ENCODE peak calls at places on chromosomes 3 and 15, in six cellular contexts. S is NB4; O is coronary artery; J is activated CD8-positive, alpha-beta T cell treated with anti-CD3 and anti-CD28 coated beads for 36 hours; A is MCF 10A; L is cardiac muscle cell. I is an unnamed sample.

GRCh38 chr3:21466491-21466890 is 284.5 kb downstream of the ZNF385D start:
- DNase-seq in L (no peak), A (no peak), S (no peak), J (no peak), O (no peak), I (no peak)

GRCh38 chr3:17011774-17012338 is 127.1 kb downstream of the PLCL2 start:
- DNase-seq in J (no peak), A (no peak), L (no peak), S (no peak), O (no peak), I (no peak)

GRCh38 chr3:180085122-180085710 is 48.5 kb upstream of the PEX5L start:
- DNase-seq in S (peak; percentile 8), L (no peak), O (no peak), J (no peak), A (peak; percentile 1), I (no peak)

GRCh38 chr3:191237045-191237882 is 38.2 kb downstream of the OSTN start:
- DNase-seq in A (no peak), L (no peak), O (no peak), S (no peak), J (no peak), I (no peak)

GRCh38 chr3:62122819-62123218 is 250.5 kb downstream of the FEZF2 start:
- DNase-seq in L (no peak), S (no peak), O (no peak), J (no peak), A (no peak), I (no peak)

GRCh38 chr3:174218011-174218410 is 641.1 kb upstream of the NAALADL2 start:
- DNase-seq in S (no peak), A (no peak), L (no peak), O (no peak), J (no peak), I (no peak)

GRCh38 chr3:61360297-61360696 is 109.0 kb upstream of the FHIT start:
- DNase-seq in L (no peak), A (no peak), O (no peak), S (no peak), J (no peak), I (no peak)

GRCh38 chr15:33226559-33227181 is 32.2 kb upstream of the FMN1 start:
- DNase-seq in L (peak; percentile 27), J (peak; percentile 44), S (peak; percentile 72), O (no peak), A (peak; percentile 65), I (no peak)

GRCh38 chr15:33506781-33507180 is 196.0 kb downstream of the RYR3 start:
- DNase-seq in A (no peak), L (no peak), S (no peak), J (no peak), O (no peak), I (no peak)

GRCh38 chr3:101803152-101803782 is 24.3 kb downstream of the NXPE3 start:
- DNase-seq in L (peak; percentile 87), O (no peak), A (peak; percentile 87), S (peak; percentile 74), J (peak; percentile 68), I (no peak)

GRCh38 chr3:49359623-49360022 is 1.5 kb upstream of the GPX1 start:
- DNase-seq in L (no peak), A (peak; percentile 32), J (no peak), O (no peak), S (peak; percentile 34), I (no peak)

GRCh38 chr3:115286529-115287197 is 139.6 kb upstream of the ZBTB20 start:
- DNase-seq in J (no peak), A (no peak), S (no peak), L (no peak), O (no peak), I (no peak)

GRCh38 chr3:50381315-50381714 is 22.0 kb upstream of the TMEM115 start:
- DNase-seq in L (no peak), J (no peak), O (no peak), A (no peak), S (no peak), I (no peak)

GRCh38 chr15:29268706-29269484 is 727 bp downstream of the NSMCE3 start:
- DNase-seq in L (peak; percentile 33), O (no peak), J (peak; percentile 74), S (peak; percentile 52), A (peak; percentile 20), I (no peak)

GRCh38 chr15:76678766-76679165 is 226.4 kb downstream of the SCAPER start:
- DNase-seq in J (no peak), A (no peak), L (no peak), O (no peak), S (no peak), I (no peak)

GRCh38 chr3:8450618-8451017 is 51.0 kb upstream of the LMCD1 start:
- DNase-seq in J (no peak), L (no peak), A (no peak), O (no peak), S (no peak), I (no peak)

GRCh38 chr15:67831363-67831762 is 6.1 kb downstream of the SKOR1 start:
- DNase-seq in A (no peak), O (no peak), L (no peak), J (no peak), S (no peak), I (no peak)

GRCh38 chr15:67832965-67833503 is 6.8 kb downstream of the RNU6-1 start:
- DNase-seq in L (no peak), O (no peak), J (no peak), S (no peak), A (no peak), I (no peak)

GRCh38 chr15:67834249-67834592 is 5.6 kb downstream of the RNU6-1 start:
- DNase-seq in J (no peak), L (no peak), S (no peak), A (no peak), O (no peak), I (no peak)

GRCh38 chr15:67833504-67834248 is 6.2 kb downstream of the RNU6-1 start:
- DNase-seq in L (peak; percentile 47), J (peak; percentile 61), S (peak; percentile 84), A (peak; percentile 41), O (no peak), I (no peak)

DNA sequence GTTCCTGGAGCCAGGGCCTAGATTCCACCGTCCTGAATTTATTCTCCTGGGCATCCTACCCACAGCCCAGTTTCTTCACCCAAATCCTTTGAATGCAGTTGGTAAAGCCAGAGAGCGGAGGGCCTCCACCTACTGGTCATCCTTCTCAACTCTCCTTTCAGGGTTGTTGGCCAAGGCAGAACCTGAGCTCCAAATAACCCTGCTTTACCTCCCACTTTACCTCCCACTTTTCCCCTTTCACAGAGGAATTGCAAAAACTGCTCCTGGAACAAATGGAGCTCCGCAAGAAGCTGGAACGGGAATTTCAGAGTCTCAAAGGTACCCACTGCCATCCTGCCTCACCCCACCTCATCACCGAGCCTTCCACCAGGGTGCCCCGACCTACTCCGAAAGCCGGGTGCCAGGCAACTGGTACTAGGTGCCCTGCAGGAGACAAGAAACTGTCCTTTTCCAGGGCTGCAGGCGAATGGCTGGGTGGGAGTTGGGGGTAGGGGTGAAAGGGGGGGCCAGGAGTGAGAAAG is 6.8 kb downstream of the SKOR1 start:
- DNase-seq in L (peak; percentile 56), J (no peak), S (peak; percentile 59), O (no peak), A (peak; percentile 53), I (no peak)
- TF ChIP-seq CTCF in L (peak; percentile 51), J (no peak), S (peak; percentile 41), O (no peak), A (peak; percentile 28), I (peak; percentile 61)

GRCh38 chr15:40440300-40441011 is at the start of gene BAHD1:
- DNase-seq in S (peak; percentile 98), A (peak; percentile 91), J (peak; percentile 97), O (peak; percentile 97), L (peak; percentile 97), I (peak; percentile 98)
- TF ChIP-seq CTCF in S (no peak), A (no peak), J (no peak), O (no peak), L (no peak), I (peak; percentile 16)

GRCh38 chr3:156535162-156535627 is 19.7 kb downstream of the SSR3 start:
- DNase-seq in J (peak; percentile 47), O (peak; percentile 87), A (peak; percentile 91), S (peak; percentile 82), L (peak; percentile 99), I (no peak)
- TF ChIP-seq CTCF in J (no peak), O (no peak), A (no peak), S (peak; percentile 23), L (peak; percentile 31), I (peak; percentile 51)

GRCh38 chr3:5096368-5096767 is 25.7 kb upstream of the ARL8B start:
- DNase-seq in L (peak; percentile 9), A (no peak), O (no peak), J (no peak), S (no peak), I (no peak)

GRCh38 chr3:5092018-5092417 is 30.1 kb upstream of the ARL8B start:
- DNase-seq in A (peak; percentile 58), S (peak; percentile 12), O (no peak), L (no peak), J (no peak), I (no peak)

GRCh38 chr3:5093786-5094185 is 28.3 kb upstream of the ARL8B start:
- DNase-seq in S (no peak), A (no peak), O (no peak), L (no peak), J (no peak), I (no peak)

GRCh38 chr3:5098346-5098745 is 23.7 kb upstream of the ARL8B start:
- DNase-seq in J (no peak), S (no peak), O (no peak), L (no peak), A (no peak), I (no peak)

GRCh38 chr3:5095879-5096278 is 26.2 kb upstream of the ARL8B start:
- DNase-seq in A (no peak), S (no peak), J (peak; percentile 37), L (peak; percentile 69), O (no peak), I (peak; percentile 76)
- TF ChIP-seq CTCF in A (no peak), S (no peak), J (no peak), L (peak; percentile 24), O (no peak), I (peak; percentile 68)

GRCh38 chr3:77889616-77890015 is 849.7 kb downstream of the ROBO2 start:
- DNase-seq in L (no peak), O (no peak), J (no peak), A (no peak), S (no peak), I (no peak)

GRCh38 chr3:77887611-77888010 is 847.7 kb downstream of the ROBO2 start:
- DNase-seq in S (no peak), J (no peak), O (no peak), L (no peak), A (no peak), I (no peak)

GRCh38 chr3:77885381-77885780 is 845.5 kb downstream of the ROBO2 start:
- DNase-seq in S (no peak), J (no peak), A (no peak), L (no peak), O (no peak), I (no peak)
- TF ChIP-seq CTCF in S (no peak), J (no peak), A (no peak), L (no peak), O (no peak), I (no peak)

GRCh38 chr3:189365609-189366564 is 194.1 kb downstream of the TPRG1 start:
- DNase-seq in A (no peak), J (no peak), O (no peak), L (peak; percentile 61), S (peak; percentile 7), I (no peak)
- TF ChIP-seq CTCF in A (no peak), J (no peak), O (no peak), L (peak; percentile 31), S (no peak), I (no peak)

I was measured in type B pancreatic cell.